ENCODE peak calls at places on chromosomes 12 and 14, in ten cellular contexts. P is kidney epithelial cell, G is psoas muscle, Y is GM12864, J is HepG2, Z is fibroblast of pulmonary artery, E is adrenal gland, S is dorsolateral prefrontal cortex, F is GM06990, O is gastrocnemius medialis. B is an unnamed sample.

GRCh38 chr14:100442036-100442435 is 118.9 kb downstream of the SLC25A47 start:
- DNase-seq in P (no peak), G (no peak), Y (no peak), J (no peak), Z (no peak), E (no peak), S (no peak), F (no peak), O (no peak), B (no peak)

GRCh38 chr14:102500190-102500661 is 9.3 kb downstream of the ANKRD9 start:
- DNase-seq in P (no peak), G (peak), Y (no peak), J (no peak), Z (peak), E (no peak), S (peak), F (no peak), O (peak), B (peak)

GRCh38 chr14:76480426-76480825 is 104.5 kb downstream of the ESRRB start:
- DNase-seq in P (no peak), G (no peak), Y (no peak), J (no peak), Z (no peak), E (no peak), S (no peak), F (no peak), O (no peak), B (no peak)

GRCh38 chr14:60691383-60692113 is 32.6 kb downstream of the SIX4 start:
- DNase-seq in P (no peak), G (no peak), Y (no peak), J (peak), Z (no peak), E (no peak), S (no peak), F (no peak), O (no peak), B (no peak)

GRCh38 chr12:53051058-53051880 is 1.4 kb downstream of the TNS2 start:
- DNase-seq in P (no peak), G (peak), Y (no peak), J (peak), Z (peak), E (peak), S (peak), F (no peak), O (peak), B (peak)

GRCh38 chr12:50110127-50110761 is 1.8 kb upstream of the COX14 start:
- DNase-seq in P (no peak), G (peak), Y (no peak), J (peak), Z (no peak), E (peak), S (no peak), F (no peak), O (peak), B (no peak)

GRCh38 chr14:23723911-23724310 is 87.7 kb downstream of the DHRS2 start:
- DNase-seq in P (no peak), G (no peak), Y (no peak), J (no peak), Z (no peak), E (no peak), S (no peak), F (no peak), O (no peak), B (no peak)

GRCh38 chr14:24136684-24137528 is 912 bp downstream of the PSME1 start:
- DNase-seq in P (no peak), G (no peak), Y (no peak), J (no peak), Z (no peak), E (no peak), S (no peak), F (no peak), O (no peak), B (no peak)

GRCh38 chr14:90585106-90585505 is 188.3 kb downstream of the CALM1 start:
- DNase-seq in P (no peak), G (no peak), Y (no peak), J (no peak), Z (no peak), E (no peak), S (no peak), F (no peak), O (no peak), B (no peak)

GRCh38 chr12:120686690-120687569 is at the start of gene MLEC:
- DNase-seq in P (peak), G (peak), Y (peak), J (peak), Z (peak), E (peak), S (peak), F (peak), O (peak), B (peak)

GRCh38 chr12:68890701-68891113 is 42.3 kb downstream of the CPM start:
- DNase-seq in P (no peak), G (no peak), Y (no peak), J (no peak), Z (no peak), E (no peak), S (no peak), F (no peak), O (no peak), B (no peak)

GRCh38 chr14:22492601-22493000 is 96.4 kb downstream of the DAD1 start:
- DNase-seq in P (no peak), G (no peak), Y (no peak), J (no peak), Z (no peak), E (no peak), S (no peak), F (no peak), O (no peak), B (no peak)

GRCh38 chr12:69247253-69248018 is 8.1 kb downstream of the CPSF6 start:
- DNase-seq in P (no peak), G (no peak), Y (no peak), J (no peak), Z (no peak), E (no peak), S (no peak), F (no peak), O (no peak), B (no peak)

GRCh38 chr12:108955225-108955835 is 65.5 kb downstream of the SVOP start:
- DNase-seq in P (peak), G (peak), Y (no peak), J (peak), Z (peak), E (peak), S (peak), F (no peak), O (peak), B (peak)

GRCh38 chr12:116539905-116540482 is 19.2 kb upstream of the MAP1LC3B2 start:
- DNase-seq in P (no peak), G (no peak), Y (no peak), J (no peak), Z (peak), E (no peak), S (peak), F (no peak), O (no peak), B (peak)

GRCh38 chr14:60313093-60313492 is 64.1 kb downstream of the PPM1A start:
- DNase-seq in P (no peak), G (no peak), Y (no peak), J (no peak), Z (peak), E (no peak), S (no peak), F (no peak), O (no peak), B (no peak)

GRCh38 chr12:53379389-53380103 is 430 bp upstream of the SP1 start:
- DNase-seq in P (peak), G (peak), Y (peak), J (peak), Z (peak), E (peak), S (peak), F (peak), O (peak), B (peak)

GRCh38 chr14:102418169-102418852 is 55.6 kb downstream of the TECPR2 start:
- DNase-seq in P (no peak), G (no peak), Y (no peak), J (no peak), Z (no peak), E (no peak), S (peak), F (no peak), O (no peak), B (no peak)

GRCh38 chr12:69096669-69097364 is 142.6 kb upstream of the CPSF6 start:
- DNase-seq in P (no peak), G (no peak), Y (no peak), J (no peak), Z (peak), E (no peak), S (no peak), F (no peak), O (no peak), B (peak)

GRCh38 chr12:24561882-24562760 is 386.8 kb downstream of the BCAT1 start:
- DNase-seq in P (no peak), G (peak), Y (no peak), J (no peak), Z (peak), E (peak), S (no peak), F (peak), O (no peak), B (peak)

GRCh38 chr14:96734076-96734622 is 63.0 kb upstream of the VRK1 start:
- DNase-seq in P (no peak), G (no peak), Y (no peak), J (no peak), Z (no peak), E (no peak), S (no peak), F (no peak), O (no peak), B (no peak)

GRCh38 chr12:101698782-101699347 is 1.4 kb downstream of the CHPT1 start:
- DNase-seq in P (no peak), G (no peak), Y (no peak), J (no peak), Z (peak), E (peak), S (peak), F (no peak), O (peak), B (no peak)

GRCh38 chr14:101876539-101876938 is 87.8 kb upstream of the DYNC1H1 start:
- DNase-seq in P (no peak), G (peak), Y (peak), J (no peak), Z (peak), E (peak), S (no peak), F (peak), O (peak), B (peak)

GRCh38 chr12:116922194-116922897 is 11.6 kb downstream of the FBXW8 start:
- DNase-seq in P (no peak), G (no peak), Y (peak), J (no peak), Z (no peak), E (no peak), S (no peak), F (peak), O (no peak), B (no peak)

GRCh38 chr12:18651525-18651924 is 86.3 kb downstream of the PLCZ1 start:
- DNase-seq in P (no peak), G (no peak), Y (no peak), J (no peak), Z (no peak), E (no peak), S (no peak), F (no peak), O (no peak), B (peak)

GRCh38 chr12:81866081-81866480 is 106.9 kb upstream of the PPFIA2 start:
- DNase-seq in P (no peak), G (no peak), Y (no peak), J (no peak), Z (no peak), E (no peak), S (no peak), F (no peak), O (no peak), B (no peak)

GRCh38 chr12:29278673-29279420 is 102.1 kb downstream of the ERGIC2 start:
- DNase-seq in P (no peak), G (no peak), Y (no peak), J (no peak), Z (peak), E (no peak), S (no peak), F (no peak), O (no peak), B (peak)

GRCh38 chr14:102279688-102280348 is 25.1 kb downstream of the MOK start:
- DNase-seq in P (peak), G (no peak), Y (no peak), J (peak), Z (peak), E (peak), S (no peak), F (peak), O (no peak), B (peak)

GRCh38 chr12:109793411-109793810 is 39.8 kb downstream of the TRPV4 start:
- DNase-seq in P (no peak), G (no peak), Y (no peak), J (no peak), Z (no peak), E (no peak), S (no peak), F (no peak), O (no peak), B (no peak)

GRCh38 chr12:82325540-82326336 is 32.4 kb downstream of the CCDC59 start:
- DNase-seq in P (no peak), G (no peak), Y (no peak), J (no peak), Z (no peak), E (no peak), S (no peak), F (no peak), O (no peak), B (no peak)

GRCh38 chr14:75273272-75274044 is 5.2 kb upstream of the FOS start:
- DNase-seq in P (no peak), G (no peak), Y (no peak), J (no peak), Z (peak), E (peak), S (no peak), F (no peak), O (no peak), B (peak)

GRCh38 chr12:128367961-128368360 is 101.0 kb downstream of the TMEM132C start:
- DNase-seq in P (no peak), G (no peak), Y (no peak), J (no peak), Z (no peak), E (no peak), S (no peak), F (no peak), O (no peak), B (no peak)

GRCh38 chr12:128365032-128365431 is 98.1 kb downstream of the TMEM132C start:
- DNase-seq in P (no peak), G (no peak), Y (no peak), J (no peak), Z (no peak), E (no peak), S (no peak), F (no peak), O (no peak), B (no peak)

GRCh38 chr12:128365831-128366231 is 98.9 kb downstream of the TMEM132C start:
- DNase-seq in P (no peak), G (peak), Y (no peak), J (no peak), Z (no peak), E (peak), S (peak), F (no peak), O (no peak), B (no peak)
- H3K4me3 ChIP-seq in P (no peak), G (peak), Y (no peak), J (no peak), Z (no peak), E (no peak), S (peak), F (no peak), O (peak), B (no peak)

GRCh38 chr12:106585862-106586534 is 3.2 kb downstream of the RFX4 start:
- DNase-seq in P (no peak), G (no peak), Y (no peak), J (no peak), Z (no peak), E (no peak), S (no peak), F (peak), O (no peak), B (no peak)

GRCh38 chr12:106586535-106586802 is 3.7 kb downstream of the RFX4 start:
- DNase-seq in P (no peak), G (no peak), Y (no peak), J (no peak), Z (no peak), E (no peak), S (no peak), F (no peak), O (no peak), B (no peak)

GRCh38 chr12:106584104-106585064 is 1.6 kb downstream of the RFX4 start:
- DNase-seq in P (no peak), G (no peak), Y (no peak), J (no peak), Z (no peak), E (no peak), S (no peak), F (no peak), O (no peak), B (no peak)

GRCh38 chr12:106583578-106584103 is 837 bp downstream of the RFX4 start:
- DNase-seq in P (no peak), G (no peak), Y (no peak), J (no peak), Z (peak), E (no peak), S (no peak), F (peak), O (no peak), B (peak)

DNA sequence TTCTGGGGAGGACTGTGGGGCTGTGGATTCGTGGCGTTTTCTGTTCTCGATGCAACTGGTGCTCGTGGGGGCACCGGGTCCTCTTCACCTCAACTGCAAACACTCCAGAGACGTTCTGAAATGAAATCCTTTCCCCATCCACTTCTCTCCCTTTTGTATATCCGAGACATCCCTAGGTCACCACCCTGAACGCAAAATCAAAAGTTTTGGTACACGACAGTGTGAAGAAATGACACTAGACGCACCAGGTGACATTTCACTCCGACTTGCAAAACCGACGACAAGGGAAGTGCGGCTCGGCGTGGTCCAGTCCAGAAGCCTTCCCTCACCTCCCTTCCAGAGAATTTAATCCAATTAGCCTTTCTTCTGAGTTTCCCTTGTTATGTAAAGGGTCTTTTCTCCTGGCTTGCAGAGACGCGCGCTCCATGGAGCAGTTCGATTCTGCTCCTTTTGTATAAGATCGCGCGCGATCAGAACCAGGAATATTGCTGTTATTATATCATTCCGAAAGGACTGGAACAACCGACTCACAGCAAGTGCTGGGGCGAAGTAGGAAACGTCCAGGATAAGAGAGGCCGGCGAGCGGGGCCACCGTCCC is 2.5 kb downstream of the RFX4 start:
- DNase-seq in P (no peak), G (no peak), Y (no peak), J (no peak), Z (no peak), E (no peak), S (no peak), F (no peak), O (no peak), B (no peak)
- H3K4me3 ChIP-seq in P (no peak), G (peak), Y (no peak), J (no peak), Z (no peak), E (no peak), S (peak), F (no peak), O (no peak), B (no peak)

GRCh38 chr14:104723651-104724406 is at the start of gene ADSS1:
- DNase-seq in P (no peak), G (peak), Y (no peak), J (peak), Z (peak), E (peak), S (no peak), F (peak), O (peak), B (peak)
- H3K4me3 ChIP-seq in P (peak), G (peak), Y (peak), J (peak), Z (peak), E (no peak), S (peak), F (peak), O (peak), B (peak)

GRCh38 chr12:76013603-76014002 is 18.0 kb downstream of the PHLDA1 start:
- DNase-seq in P (no peak), G (no peak), Y (no peak), J (no peak), Z (no peak), E (no peak), S (no peak), F (no peak), O (no peak), B (no peak)
- H3K4me3 ChIP-seq in P (no peak), G (no peak), Y (no peak), J (no peak), Z (no peak), E (no peak), S (no peak), F (no peak), O (no peak), B (no peak)

GRCh38 chr14:81192594-81192993 is 28.2 kb downstream of the GTF2A1 start:
- DNase-seq in P (no peak), G (no peak), Y (no peak), J (no peak), Z (no peak), E (no peak), S (no peak), F (no peak), O (no peak), B (no peak)
- H3K4me3 ChIP-seq in P (no peak), G (no peak), Y (no peak), J (no peak), Z (no peak), E (no peak), S (no peak), F (no peak), O (no peak), B (no peak)

GRCh38 chr14:67982711-67983608 is 163.4 kb downstream of the RAD51B start:
- DNase-seq in P (no peak), G (no peak), Y (no peak), J (no peak), Z (no peak), E (no peak), S (no peak), F (no peak), O (no peak), B (no peak)

GRCh38 chr14:67984274-67984673 is 164.7 kb downstream of the RAD51B start:
- DNase-seq in P (no peak), G (no peak), Y (no peak), J (no peak), Z (no peak), E (no peak), S (no peak), F (no peak), O (no peak), B (no peak)

DNA sequence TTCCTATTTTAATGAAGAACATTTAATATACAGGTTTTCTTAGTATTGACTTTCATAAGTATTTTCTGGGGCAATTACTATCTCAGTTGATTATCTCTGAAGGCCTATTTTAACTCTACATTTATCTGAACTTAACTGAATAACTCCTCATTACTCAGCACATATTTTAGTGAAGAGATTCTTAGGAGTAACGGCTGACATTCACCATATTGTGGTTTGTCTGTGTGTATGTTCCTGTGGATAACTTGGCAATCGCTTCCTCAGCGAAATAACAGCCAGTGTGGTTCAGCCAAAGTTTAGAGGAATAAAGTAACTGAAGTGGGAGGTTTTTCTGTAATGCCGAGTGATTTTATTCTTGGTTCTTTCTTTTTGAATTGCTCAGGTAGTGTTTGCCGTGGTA is 168.0 kb downstream of the RAD51B start:
- DNase-seq in P (peak), G (no peak), Y (no peak), J (no peak), Z (peak), E (no peak), S (no peak), F (no peak), O (no peak), B (peak)
- H3K4me3 ChIP-seq in P (no peak), G (no peak), Y (no peak), J (no peak), Z (peak), E (no peak), S (no peak), F (no peak), O (no peak), B (no peak)

DNA sequence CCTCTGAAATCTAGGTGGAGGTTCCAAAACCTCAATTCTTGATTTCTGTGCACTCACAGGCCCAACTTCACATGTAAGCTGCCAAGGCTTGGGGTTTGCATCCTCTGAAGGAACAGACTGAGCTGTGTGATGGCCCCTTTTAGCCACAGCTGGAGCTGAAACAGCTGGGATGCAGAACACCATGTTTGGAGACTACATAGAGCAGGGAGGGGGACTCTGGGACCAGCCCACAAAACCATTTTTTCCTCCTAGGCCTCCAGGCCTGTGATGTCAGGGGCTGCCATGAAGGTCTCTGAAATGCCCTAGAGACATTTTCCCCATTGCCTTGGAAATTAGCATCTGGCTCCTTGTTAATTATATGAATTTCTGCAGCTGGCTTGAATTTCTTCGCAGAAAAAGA is 1025.9 kb upstream of the NOVA1 start:
- DNase-seq in P (no peak), G (no peak), Y (no peak), J (no peak), Z (no peak), E (no peak), S (no peak), F (no peak), O (no peak), B (no peak)
- H3K4me3 ChIP-seq in P (no peak), G (no peak), Y (no peak), J (no peak), Z (no peak), E (no peak), S (no peak), F (no peak), O (no peak), B (no peak)

GRCh38 chr14:70982204-70982603 is 74.9 kb downstream of the PCNX1 start:
- DNase-seq in P (no peak), G (no peak), Y (no peak), J (no peak), Z (no peak), E (no peak), S (no peak), F (no peak), O (no peak), B (no peak)
- H3K4me3 ChIP-seq in P (no peak), G (no peak), Y (no peak), J (no peak), Z (no peak), E (no peak), S (no peak), F (no peak), O (no peak), B (no peak)

GRCh38 chr14:50860478-50861086 is 11.3 kb upstream of the ABHD12B start:
- DNase-seq in P (peak), G (peak), Y (peak), J (peak), Z (peak), E (peak), S (peak), F (peak), O (peak), B (peak)
- H3K4me3 ChIP-seq in P (peak), G (peak), Y (peak), J (peak), Z (peak), E (peak), S (peak), F (peak), O (peak), B (peak)

B was measured in AG10803.